ENCODE peak calls at places on chromosome 3, in five cellular contexts. G is B cell, X is GM12865, O is endothelial cell, S is heart left ventricle. C is an unnamed sample.

GRCh38 chr3:122186372-122186771 is 2.9 kb downstream of the CASR start:
- DNase-seq in G (no peak), X (no peak), O (no peak), S (no peak), C (no peak)

GRCh38 chr3:123317716-123318115 is 116.0 kb downstream of the SEC22A start:
- DNase-seq in G (no peak), X (no peak), O (no peak), S (no peak), C (no peak)

GRCh38 chr3:127197300-127198150 is 4.6 kb downstream of the PRR23E start:
- DNase-seq in G (no peak), X (no peak), O (no peak), S (no peak), C (no peak)

GRCh38 chr3:162263596-162263995 is 767.0 kb downstream of the OTOL1 start:
- DNase-seq in G (no peak), X (no peak), O (no peak), S (no peak), C (no peak)

GRCh38 chr3:31064021-31064420 is 169.6 kb upstream of the GADL1 start:
- DNase-seq in G (no peak), X (no peak), O (no peak), S (no peak), C (no peak)

GRCh38 chr3:102979682-102980378 is 545.0 kb downstream of the ZPLD1 start:
- DNase-seq in G (no peak), X (no peak), O (no peak), S (peak), C (no peak)

GRCh38 chr3:94032187-94032586 is 3.8 kb upstream of the STX19 start:
- DNase-seq in G (no peak), X (no peak), O (no peak), S (no peak), C (no peak)

GRCh38 chr3:32778389-32778788 is 39.4 kb upstream of the TRIM71 start:
- DNase-seq in G (no peak), X (no peak), O (no peak), S (no peak), C (no peak)

GRCh38 chr3:148233403-148233802 is 464.3 kb upstream of the AGTR1 start:
- DNase-seq in G (no peak), X (no peak), O (no peak), S (no peak), C (no peak)

GRCh38 chr3:128409621-128410581 is 56.8 kb downstream of the DNAJB8 start:
- DNase-seq in G (no peak), X (no peak), O (no peak), S (no peak), C (no peak)

GRCh38 chr3:125120370-125121122 is 64.7 kb upstream of the HEG1 start:
- DNase-seq in G (no peak), X (no peak), O (peak), S (no peak), C (no peak)

GRCh38 chr3:46368569-46368968 is 2.2 kb upstream of the CCR5 start:
- DNase-seq in G (peak), X (peak), O (peak), S (peak), C (peak)

GRCh38 chr3:181694805-181695660 is 16.7 kb upstream of the SOX2 start:
- DNase-seq in G (no peak), X (no peak), O (peak), S (peak), C (no peak)

GRCh38 chr3:177481329-177481728 is 284.0 kb upstream of the TBL1XR1 start:
- DNase-seq in G (peak), X (peak), O (no peak), S (no peak), C (no peak)

GRCh38 chr3:38297947-38298711 is 16.0 kb downstream of the SLC22A14 start:
- DNase-seq in G (peak), X (peak), O (no peak), S (no peak), C (no peak)
- TF ChIP-seq CTCF in G (peak), X (peak), O (peak), S (no peak), C (peak)

GRCh38 chr3:16247282-16248058 is 17.3 kb downstream of the DPH3 start:
- DNase-seq in G (peak), X (peak), O (peak), S (peak), C (peak)

GRCh38 chr3:16251316-16252085 is 13.2 kb downstream of the DPH3 start:
- DNase-seq in G (no peak), X (no peak), O (no peak), S (no peak), C (no peak)

GRCh38 chr3:16252243-16252978 is 12.3 kb downstream of the DPH3 start:
- DNase-seq in G (no peak), X (peak), O (no peak), S (no peak), C (no peak)

GRCh38 chr3:16248556-16248955 is 16.2 kb downstream of the DPH3 start:
- DNase-seq in G (no peak), X (no peak), O (no peak), S (no peak), C (no peak)

GRCh38 chr3:16249336-16249735 is 15.4 kb downstream of the DPH3 start:
- DNase-seq in G (peak), X (peak), O (peak), S (no peak), C (no peak)
- TF ChIP-seq CTCF in G (peak), X (peak), O (peak), S (no peak), C (peak)

GRCh38 chr3:190055773-190056172 is 64.9 kb downstream of the P3H2 start:
- DNase-seq in G (no peak), X (no peak), O (no peak), S (no peak), C (no peak)
- TF ChIP-seq CTCF in G (no peak), X (no peak), O (no peak), S (no peak), C (no peak)

DNA sequence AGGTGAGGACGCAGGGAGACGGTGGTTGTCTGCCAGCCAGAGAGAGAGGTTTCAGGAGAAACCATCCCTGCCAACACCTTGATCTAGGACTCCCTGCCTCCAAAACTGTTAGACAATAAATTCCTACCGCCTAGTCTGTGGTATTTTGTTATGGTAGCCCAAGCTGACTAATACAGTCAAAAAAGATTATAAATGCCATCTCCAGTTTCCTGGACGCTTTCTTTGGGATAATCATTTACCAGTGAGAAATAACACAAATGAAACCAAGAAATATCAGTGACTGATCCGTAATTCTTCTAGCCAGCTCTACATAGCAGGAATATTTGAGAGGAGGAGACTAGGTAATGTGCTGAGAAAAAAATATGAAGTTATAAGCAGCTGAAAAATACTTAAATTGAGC is 707.8 kb upstream of the LMCD1 start:
- DNase-seq in G (no peak), X (no peak), O (no peak), S (no peak), C (no peak)
- TF ChIP-seq CTCF in G (no peak), X (no peak), O (no peak), S (no peak), C (no peak)

C was measured in GM13977.